ENCODE peak calls at places on chromosomes 7 and 10, in eight cellular contexts. V is progenitor cell of endocrine pancreas; B is astrocyte of the spinal cord; A is mesothelial cell of epicardium; M is nephron progenitor cell; L is ACHN; G is stimulated activated CD8-positive, alpha-beta memory T cell treated with anti-CD3 and anti-CD28 coated beads, Interleukin-7, amount 100 ng/mL, for 24 hours; O is NCI-H2171. C is an unnamed sample.

GRCh38 chr10:344582-345200 is 209.4 kb downstream of the ZMYND11 start:
- DNase-seq in O (no peak), G (no peak), A (no peak), V (no peak), M (no peak), L (no peak), B (no peak), C (no peak)

GRCh38 chr10:23204773-23205172 is 12.7 kb downstream of the PTF1A start:
- DNase-seq in A (no peak), B (no peak), M (no peak), G (no peak), O (no peak), L (no peak), V (no peak), C (peak)

GRCh38 chr7:411677-412312 is 107.9 kb downstream of the PDGFA start:
- DNase-seq in G (no peak), A (no peak), V (no peak), L (no peak), O (no peak), B (no peak), M (no peak), C (no peak)

GRCh38 chr10:32379314-32379949 is 32.5 kb upstream of the EPC1 start:
- DNase-seq in O (peak), A (no peak), V (no peak), L (peak), M (peak), B (peak), G (no peak), C (peak)

GRCh38 chr10:104893711-104894110 is 252.6 kb downstream of the SORCS3 start:
- DNase-seq in V (no peak), M (no peak), L (no peak), B (no peak), A (no peak), O (no peak), G (no peak), C (no peak)

GRCh38 chr7:55272328-55272727 is 92.8 kb upstream of the LANCL2 start:
- DNase-seq in L (no peak), A (no peak), V (no peak), O (no peak), B (no peak), M (no peak), G (no peak), C (no peak)

GRCh38 chr10:3095373-3096139 is 28.2 kb downstream of the PFKP start:
- DNase-seq in M (no peak), A (no peak), O (no peak), L (peak), G (no peak), B (peak), V (no peak), C (no peak)

GRCh38 chr10:90149563-90149962 is 448.2 kb downstream of the KIF20B start:
- DNase-seq in V (no peak), L (no peak), M (no peak), B (no peak), G (no peak), O (no peak), A (no peak), C (no peak)

GRCh38 chr7:12467837-12468236 is 64.2 kb upstream of the VWDE start:
- DNase-seq in G (no peak), L (no peak), B (no peak), M (no peak), V (no peak), O (no peak), A (no peak), C (no peak)

GRCh38 chr7:34075976-34076375 is 170.6 kb downstream of the BMPER start:
- DNase-seq in A (no peak), V (no peak), O (no peak), G (no peak), M (no peak), L (no peak), B (no peak), C (no peak)

GRCh38 chr10:77253665-77254064 is 383.9 kb downstream of the KCNMA1 start:
- DNase-seq in G (no peak), A (no peak), L (no peak), B (no peak), V (no peak), M (no peak), O (no peak), C (no peak)

GRCh38 chr7:115883629-115884028 is 146.9 kb downstream of the TFEC start:
- DNase-seq in M (no peak), O (no peak), B (no peak), V (no peak), L (no peak), A (no peak), G (no peak), C (no peak)

GRCh38 chr10:43265799-43266721 is 805 bp downstream of the RASGEF1A start:
- DNase-seq in B (no peak), V (peak), G (no peak), L (peak), A (no peak), O (no peak), M (no peak), C (peak)

GRCh38 chr7:152674860-152675760 is 831 bp downstream of the XRCC2 start:
- DNase-seq in A (no peak), V (peak), L (peak), O (peak), G (no peak), B (peak), M (peak), C (peak)

GRCh38 chr7:96508371-96508770 is 186.5 kb upstream of the SLC25A13 start:
- DNase-seq in L (no peak), O (peak), V (no peak), B (no peak), G (no peak), M (no peak), A (no peak), C (no peak)

GRCh38 chr7:100154651-100155491 is 3.7 kb downstream of the TRAPPC14 start:
- DNase-seq in V (no peak), L (no peak), M (no peak), O (no peak), A (no peak), B (no peak), G (no peak), C (no peak)

GRCh38 chr10:3769511-3769910 is 15.5 kb downstream of the KLF6 start:
- DNase-seq in O (no peak), V (no peak), A (no peak), L (no peak), M (no peak), G (no peak), B (no peak), C (no peak)

GRCh38 chr7:55588976-55589604 is 16.8 kb upstream of the VOPP1 start:
- DNase-seq in V (no peak), L (no peak), B (no peak), G (no peak), M (no peak), A (no peak), O (no peak), C (no peak)

GRCh38 chr7:151820486-151821105 is 56.3 kb downstream of the PRKAG2 start:
- DNase-seq in V (no peak), G (no peak), O (no peak), M (no peak), A (no peak), L (no peak), B (no peak), C (no peak)

GRCh38 chr7:135335628-135336139 is 102.0 kb downstream of the STRA8 start:
- DNase-seq in B (peak), M (peak), L (peak), O (peak), A (peak), G (peak), V (peak), C (peak)

GRCh38 chr10:130513686-130514476 is 377.7 kb downstream of the GLRX3 start:
- DNase-seq in O (no peak), M (no peak), L (no peak), V (no peak), G (no peak), B (no peak), A (no peak), C (no peak)

GRCh38 chr7:55977831-55978230 is 13.4 kb downstream of the NIPSNAP2 start:
- DNase-seq in O (no peak), L (peak), M (no peak), G (no peak), A (no peak), B (peak), V (no peak), C (no peak)

C was measured in GM23338.